ENCODE peak calls at places on chromosomes 7 and 10, in nine cellular contexts. Q is mammary epithelial cell, A is suprapubic skin, U is hepatocyte, O is adrenal gland, I is AG04450, E is brain microvascular endothelial cell, R is pancreas, H is cardiac muscle cell. P is an unnamed sample.

GRCh38 chr10:17787087-17787942 is 21.8 kb upstream of the MRC1 start:
- DNase-seq in H (peak; percentile 89), U (peak; percentile 78), E (peak; percentile 93), A (no peak), I (peak; percentile 86), R (no peak), O (no peak), Q (peak; percentile 89), P (peak; percentile 73)

GRCh38 chr10:88116491-88116890 is 253.1 kb downstream of the PTEN start:
- DNase-seq in Q (peak; percentile 69), O (no peak), R (no peak), U (no peak), E (no peak), I (no peak), A (no peak), H (no peak), P (no peak)

GRCh38 chr10:100653957-100654834 is 91.2 kb upstream of the PAX2 start:
- DNase-seq in Q (no peak), H (peak; percentile 73), O (peak; percentile 25), U (peak; percentile 69), I (no peak), A (no peak), E (no peak), R (no peak), P (peak; percentile 84)

GRCh38 chr7:132866551-132866950 is 215.3 kb downstream of the CHCHD3 start:
- DNase-seq in A (no peak), Q (no peak), O (no peak), E (no peak), H (no peak), R (no peak), I (no peak), U (no peak), P (no peak)

GRCh38 chr10:58642283-58642682 is 129.6 kb downstream of the BICC1 start:
- DNase-seq in A (no peak), I (no peak), E (no peak), O (no peak), U (no peak), R (no peak), H (peak; percentile 54), Q (no peak), P (no peak)

GRCh38 chr10:51675088-51675487 is 24.3 kb downstream of the CSTF2T start:
- DNase-seq in R (no peak), I (no peak), O (no peak), Q (no peak), U (no peak), E (no peak), H (no peak), A (no peak), P (no peak)

GRCh38 chr7:137832382-137832781 is 14.4 kb downstream of the DGKI start:
- DNase-seq in U (no peak), Q (no peak), O (no peak), E (no peak), H (no peak), I (no peak), R (no peak), A (no peak), P (no peak)

GRCh38 chr10:12772797-12773587 is 228.5 kb downstream of the CCDC3 start:
- DNase-seq in O (no peak), Q (no peak), A (no peak), E (no peak), I (no peak), H (no peak), R (no peak), U (no peak), P (no peak)

GRCh38 chr10:72976886-72977285 is 22.3 kb upstream of the PLA2G12B start:
- DNase-seq in H (no peak), U (no peak), E (no peak), O (no peak), Q (no peak), I (no peak), A (no peak), R (no peak), P (no peak)

GRCh38 chr7:30091431-30092386 is 43.1 kb upstream of the MTURN start:
- DNase-seq in I (peak; percentile 16), O (no peak), A (no peak), U (no peak), H (peak; percentile 88), Q (peak; percentile 70), R (no peak), E (no peak), P (no peak)

GRCh38 chr10:71391701-71392100 is 5.0 kb upstream of the CDH23 start:
- DNase-seq in E (no peak), R (no peak), U (no peak), Q (no peak), H (no peak), I (no peak), A (no peak), O (no peak), P (peak; percentile 2)

GRCh38 chr7:159030490-159031134 is 114.1 kb downstream of the VIPR2 start:
- DNase-seq in O (peak; percentile 73), E (peak; percentile 10), H (peak; percentile 34), A (peak; percentile 60), U (peak; percentile 83), Q (no peak), I (no peak), R (peak; percentile 58), P (peak; percentile 93)

GRCh38 chr7:42930889-42931288 is 1.1 kb downstream of the PSMA2 start:
- DNase-seq in U (peak; percentile 13), H (peak; percentile 59), Q (no peak), A (no peak), I (no peak), R (no peak), E (no peak), O (no peak), P (no peak)

GRCh38 chr10:43177588-43177987 is 39.3 kb downstream of the CSGALNACT2 start:
- DNase-seq in R (no peak), A (no peak), H (peak; percentile 13), I (no peak), U (no peak), Q (no peak), O (no peak), E (no peak), P (no peak)

GRCh38 chr10:71394926-71395562 is 1.7 kb upstream of the CDH23 start:
- DNase-seq in A (no peak), U (no peak), R (no peak), E (no peak), I (no peak), Q (no peak), H (no peak), O (no peak), P (peak; percentile 34)

DNA sequence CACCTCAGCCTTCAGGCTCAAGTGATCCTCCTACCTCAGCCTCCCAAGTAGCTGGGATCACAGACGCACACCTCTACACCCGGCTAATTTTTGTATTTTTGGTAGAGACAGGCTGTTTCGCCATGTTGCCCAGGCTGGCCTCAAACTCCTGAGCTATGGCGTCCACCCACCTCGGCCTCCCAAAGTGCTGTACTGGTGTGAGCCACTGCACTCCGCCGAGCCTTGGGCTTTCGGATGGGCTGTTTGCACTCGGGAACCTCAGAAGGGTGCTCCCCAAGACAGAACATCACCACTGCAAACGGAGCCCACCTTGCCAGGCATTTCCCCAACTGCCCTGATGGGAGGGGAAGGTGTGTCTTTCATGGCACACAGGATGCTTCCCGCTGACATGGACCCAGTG is 27.3 kb downstream of the TMEM120A start:
- DNase-seq in O (no peak), E (no peak), A (no peak), Q (no peak), H (no peak), R (no peak), I (no peak), U (no peak), P (peak; percentile 20)
- H3K27ac ChIP-seq in O (peak overlapping the region; percentile 99), E (no peak overlapping the region), A (peak overlapping the region; percentile 76), Q (no peak overlapping the region), H (no peak overlapping the region), R (no peak overlapping the region), I (no peak overlapping the region), U (peak overlapping the region; percentile 45), P (peak overlapping the region; percentile 72)

GRCh38 chr10:86091216-86091615 is 275.4 kb downstream of the GRID1 start:
- DNase-seq in I (no peak), R (no peak), O (no peak), H (no peak), A (no peak), U (no peak), Q (no peak), E (no peak), P (peak; percentile 67)
- TF ChIP-seq CTCF in I (no peak), R (no peak), O (no peak), H (no peak), A (no peak), U (no peak), Q (no peak), E (no peak), P (peak; percentile 4)

GRCh38 chr10:11683529-11684320 is 58.5 kb upstream of the ECHDC3 start:
- DNase-seq in Q (no peak), I (no peak), E (no peak), A (no peak), R (no peak), H (no peak), U (no peak), O (no peak), P (no peak)
- H3K27ac ChIP-seq in Q (no peak overlapping the region), I (no peak overlapping the region), E (no peak overlapping the region), A (peak overlapping the region; percentile 83), R (no peak overlapping the region), H (no peak overlapping the region), U (peak overlapping the region; percentile 25), O (no peak overlapping the region), P (no peak overlapping the region)

GRCh38 chr7:154928136-154929005 is 74.6 kb downstream of the PAXIP1 start:
- DNase-seq in R (peak; percentile 25), O (peak; percentile 37), E (peak; percentile 60), A (no peak), H (peak; percentile 95), U (peak; percentile 64), I (peak; percentile 89), Q (peak; percentile 93), P (peak; percentile 57)
- TF ChIP-seq CTCF in R (no peak), O (no peak), E (no peak), A (no peak), H (no peak), U (no peak), I (no peak), Q (no peak), P (no peak)

DNA sequence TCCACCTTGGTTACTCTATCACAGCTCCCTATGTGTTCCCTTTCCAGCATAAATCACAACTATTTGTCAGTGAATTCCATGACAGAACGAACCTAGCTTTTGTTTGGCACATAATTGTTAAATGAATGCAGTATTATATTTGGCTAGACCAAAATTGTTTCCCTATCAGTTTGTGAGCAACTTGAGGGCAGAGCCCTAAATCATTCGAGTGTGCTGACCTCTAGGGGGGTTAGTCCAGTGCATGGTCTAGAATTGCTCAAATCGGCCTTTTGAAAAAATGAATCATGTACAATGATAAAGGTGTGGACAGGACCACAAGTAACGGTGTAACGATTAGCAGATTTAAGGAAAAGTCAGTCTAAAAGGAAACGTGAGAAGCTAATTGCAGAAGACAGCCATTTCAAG is 475 bp upstream of the NRBF2 start:
- DNase-seq in H (no peak), R (no peak), Q (no peak), I (no peak), E (no peak), A (no peak), O (no peak), U (no peak), P (no peak)
- H3K27ac ChIP-seq in H (peak overlapping the region; percentile 20), R (peak overlapping the region; percentile 83), Q (no peak overlapping the region), I (no peak overlapping the region), E (no peak overlapping the region), A (peak overlapping the region; percentile 95), O (no peak overlapping the region), U (peak overlapping the region; percentile 72), P (no peak overlapping the region)

P was measured in endodermal cell.